ENCODE peak calls at places on chromosomes 6 and 20, in ten cellular contexts. W is NCI-H1105; O is stimulated activated naive CD8-positive, alpha-beta T cell treated with anti-CD3 and anti-CD28 coated beads, Interleukin-15, Interleukin-2, amounts not matched to agents 100 U/mL and 50 U/mL, for 24 hours; L is GM12892; V is activated effector memory CD4-positive, alpha-beta T cell treated with Interleukin-2 at 50 U/mL for 16 hours; I is GM06990; D is putamen; B is EL; T is NCI-H226; X is uterus. H is an unnamed sample.

GRCh38 chr6:69780585-69781178 is 16.1 kb downstream of the LMBRD1 start:
- DNase-seq in D (no peak), X (no peak), V (no peak), O (no peak), I (no peak), W (no peak), T (no peak), L (no peak), B (no peak), H (no peak)

GRCh38 chr6:112910256-112910655 is 563.1 kb downstream of the RFPL4B start:
- DNase-seq in D (no peak), W (no peak), B (peak; percentile 64), X (no peak), O (no peak), L (no peak), T (no peak), V (no peak), I (no peak), H (no peak)

GRCh38 chr20:31861346-31862156 is 8.8 kb downstream of the DUSP15 start:
- DNase-seq in D (peak; percentile 54), I (peak; percentile 83), B (peak; percentile 44), O (peak; percentile 75), L (peak; percentile 95), X (peak; percentile 49), T (peak; percentile 11), V (peak; percentile 45), W (peak; percentile 85), H (peak; percentile 88)

GRCh38 chr6:39941820-39942219 is 7.6 kb upstream of the MOCS1 start:
- DNase-seq in O (no peak), I (no peak), B (no peak), W (no peak), D (no peak), V (no peak), T (no peak), L (no peak), X (no peak), H (no peak)

GRCh38 chr20:23541330-23541729 is 27.0 kb downstream of the CST9L start:
- DNase-seq in O (no peak), I (no peak), L (no peak), X (no peak), T (no peak), B (no peak), W (no peak), V (no peak), D (no peak), H (no peak)

GRCh38 chr20:57772349-57772964 is 62.6 kb upstream of the PMEPA1 start:
- DNase-seq in I (no peak), L (no peak), O (no peak), D (no peak), V (no peak), W (no peak), B (peak; percentile 80), T (peak; percentile 70), X (no peak), H (no peak)

GRCh38 chr6:36239710-36240256 is 30.1 kb upstream of the PNPLA1 start:
- DNase-seq in X (no peak), W (no peak), T (no peak), O (no peak), I (no peak), D (no peak), L (no peak), B (no peak), V (no peak), H (no peak)

GRCh38 chr20:63873477-63873971 is 8.5 kb downstream of the TPD52L2 start:
- DNase-seq in X (peak; percentile 51), I (no peak), O (peak; percentile 44), T (peak; percentile 72), W (no peak), V (no peak), L (no peak), D (no peak), B (peak; percentile 81), H (no peak)

GRCh38 chr6:36224918-36225461 is 28.4 kb downstream of the BRPF3 start:
- DNase-seq in L (no peak), O (no peak), X (no peak), W (peak; percentile 17), V (no peak), T (no peak), I (no peak), D (no peak), B (peak; percentile 16), H (no peak)

GRCh38 chr6:64062960-64063683 is 427.5 kb downstream of the PHF3 start:
- DNase-seq in L (no peak), I (no peak), O (no peak), X (no peak), T (peak; percentile 50), W (no peak), D (no peak), V (no peak), B (no peak), H (no peak)

GRCh38 chr6:155224618-155225017 is 39.2 kb upstream of the CLDN20 start:
- DNase-seq in X (no peak), W (no peak), B (no peak), L (no peak), D (no peak), I (no peak), V (no peak), O (no peak), T (no peak), H (no peak)